ENCODE peak calls at places on chromosome 2, in four cellular contexts. Y, B, V and O are unnamed samples.

GRCh38 chr2:28958689-28959088 is 22.4 kb upstream of the TOGARAM2 start:
- DNase-seq in B (peak; percentile 74), V (peak; percentile 90), Y (peak; percentile 69), O (peak; percentile 84)

GRCh38 chr2:191155608-191156071 is 4.8 kb upstream of the STAT4 start:
- DNase-seq in V (no peak), B (peak; percentile 70), Y (peak; percentile 56), O (no peak)

GRCh38 chr2:187383043-187383800 is 64.8 kb downstream of the CALCRL start:
- DNase-seq in B (no peak), Y (peak; percentile 75), V (no peak), O (no peak)

GRCh38 chr2:74418312-74418711 is 3.1 kb downstream of the C2orf81 start:
- DNase-seq in B (no peak), Y (no peak), V (no peak), O (peak; percentile 73)

GRCh38 chr2:160294339-160294803 is 94.3 kb upstream of the ITGB6 start:
- DNase-seq in B (peak; percentile 92), V (no peak), Y (peak; percentile 89), O (peak; percentile 61)

GRCh38 chr2:132279930-132280615 is 118.3 kb upstream of the ANKRD30BL start:
- DNase-seq in V (no peak), B (no peak), Y (no peak), O (no peak)

GRCh38 chr2:169641464-169641863 is 52.7 kb downstream of the CFAP210 start:
- DNase-seq in Y (no peak), V (no peak), B (peak; percentile 56), O (no peak)

GRCh38 chr2:191610749-191611148 is 67.2 kb upstream of the NABP1 start:
- DNase-seq in V (no peak), B (no peak), Y (no peak), O (no peak)

GRCh38 chr2:45839388-45840251 is 188.1 kb downstream of the PRKCE start:
- DNase-seq in Y (peak; percentile 38), B (peak; percentile 18), V (no peak), O (no peak)

GRCh38 chr2:219782999-219783398 is 155.6 kb downstream of the SLC4A3 start:
- DNase-seq in B (no peak), Y (peak; percentile 13), V (peak; percentile 6), O (no peak)

GRCh38 chr2:151914989-151915628 is 86.9 kb upstream of the ARL5A start:
- DNase-seq in Y (no peak), V (no peak), B (no peak), O (no peak)

GRCh38 chr2:20682166-20682565 is 15.2 kb downstream of the GDF7 start:
- DNase-seq in B (peak; percentile 23), Y (no peak), V (peak; percentile 34), O (no peak)

GRCh38 chr2:152425765-152426710 is 91.1 kb downstream of the FMNL2 start:
- DNase-seq in B (no peak), V (no peak), Y (peak; percentile 59), O (no peak)

GRCh38 chr2:164061129-164061746 is 325.4 kb upstream of the FIGN start:
- DNase-seq in B (peak; percentile 21), V (peak; percentile 76), Y (peak; percentile 21), O (no peak)

GRCh38 chr2:67840460-67841068 is 222.2 kb downstream of the C1D start:
- DNase-seq in B (peak; percentile 82), V (peak; percentile 80), Y (peak; percentile 67), O (peak; percentile 84)

GRCh38 chr2:17805166-17805565 is 11.1 kb upstream of the MSGN1 start:
- DNase-seq in B (no peak), Y (no peak), V (no peak), O (no peak)

GRCh38 chr2:147600646-147601045 is 244.2 kb upstream of the ACVR2A start:
- DNase-seq in B (no peak), V (no peak), Y (no peak), O (no peak)

GRCh38 chr2:156466739-156467405 is 30.7 kb downstream of the GPD2 start:
- DNase-seq in B (peak; percentile 50), Y (peak; percentile 80), V (no peak), O (no peak)

GRCh38 chr2:236317938-236318396 is 53.8 kb upstream of the ASB18 start:
- DNase-seq in V (no peak), Y (no peak), B (no peak), O (no peak)

GRCh38 chr2:157839162-157839801 is 36.8 kb downstream of the ACVR1 start:
- DNase-seq in B (peak; percentile 71), Y (peak; percentile 79), V (peak; percentile 95), O (no peak)

GRCh38 chr2:159211447-159212396 is 74.8 kb downstream of the WDSUB1 start:
- DNase-seq in Y (peak; percentile 59), V (peak; percentile 92), B (peak; percentile 25), O (no peak)

GRCh38 chr2:97267411-97268074 is 154.6 kb downstream of the ANKRD36 start:
- DNase-seq in B (peak; percentile 0), V (peak; percentile 1), Y (no peak), O (peak; percentile 61)

GRCh38 chr2:178506524-178506923 is 26.3 kb downstream of the PLEKHA3 start:
- DNase-seq in B (no peak), V (peak; percentile 28), Y (no peak), O (no peak)

GRCh38 chr2:215624423-215624829 is 188.6 kb upstream of the FN1 start:
- DNase-seq in B (peak; percentile 100), Y (peak; percentile 83), V (no peak), O (no peak)

GRCh38 chr2:96702098-96702785 is 37.6 kb downstream of the LMAN2L start:
- DNase-seq in V (no peak), B (no peak), Y (no peak), O (no peak)

GRCh38 chr2:178796079-178796677 is 11.0 kb downstream of the TTN start:
- DNase-seq in V (no peak), B (peak; percentile 50), Y (peak; percentile 41), O (no peak)

GRCh38 chr2:42132966-42133641 is 36.0 kb upstream of the EML4 start:
- DNase-seq in V (peak; percentile 83), B (peak; percentile 98), Y (peak; percentile 99), O (peak; percentile 96)

GRCh38 chr2:37068671-37069070 is 15.5 kb downstream of the HEATR5B start:
- DNase-seq in Y (no peak), B (no peak), V (no peak), O (no peak)

GRCh38 chr2:36376319-36376765 is 20.8 kb downstream of the CRIM1 start:
- DNase-seq in Y (peak; percentile 53), B (peak; percentile 60), V (no peak), O (peak; percentile 89)

GRCh38 chr2:195820373-195820772 is 163.3 kb downstream of the SLC39A10 start:
- DNase-seq in Y (peak; percentile 43), B (peak; percentile 77), V (no peak), O (no peak)

GRCh38 chr2:135840601-135841000 is 3.6 kb upstream of the LCT start:
- DNase-seq in B (no peak), V (no peak), Y (no peak), O (no peak)

GRCh38 chr2:135843671-135844070 is 6.7 kb upstream of the LCT start:
- DNase-seq in Y (no peak), B (no peak), V (no peak), O (no peak)

GRCh38 chr2:135845997-135846396 is 9.0 kb upstream of the LCT start:
- DNase-seq in Y (no peak), V (no peak), B (no peak), O (no peak)

GRCh38 chr2:135845257-135845656 is 8.3 kb upstream of the LCT start:
- DNase-seq in B (no peak), V (no peak), Y (no peak), O (no peak)

DNA sequence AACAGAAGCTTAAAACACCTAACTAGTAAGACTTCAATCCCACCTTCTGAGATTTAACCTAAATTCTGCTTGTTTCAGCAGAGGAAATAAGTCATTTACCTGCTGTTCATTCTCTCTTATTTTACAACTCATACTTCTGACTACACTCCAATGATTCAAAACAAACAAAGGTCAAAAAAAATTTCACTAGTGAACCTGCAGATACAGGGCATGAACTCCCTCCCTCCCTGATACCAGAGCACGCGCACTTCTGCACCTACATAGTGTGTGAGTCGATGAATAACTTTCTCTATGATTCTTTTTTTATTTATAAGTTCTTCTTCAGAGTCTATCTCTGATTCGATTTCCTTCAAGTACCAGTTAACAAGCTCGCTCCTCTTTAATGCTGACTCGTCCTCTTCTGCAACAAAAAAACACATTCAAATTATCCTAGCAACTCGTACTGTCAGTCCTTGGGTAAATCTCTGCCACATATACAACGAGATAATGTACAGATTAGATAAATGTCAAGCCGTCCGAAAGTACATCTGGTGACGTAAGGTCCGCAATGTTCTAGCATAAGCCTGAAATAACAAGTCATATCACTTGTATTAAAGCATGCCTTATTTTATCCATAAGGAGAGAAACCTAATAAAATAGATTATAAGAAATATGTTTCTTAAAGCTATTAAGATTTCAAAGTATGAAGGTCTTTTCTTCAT is 7.5 kb upstream of the LCT start:
- DNase-seq in B (no peak), Y (no peak), V (no peak), O (no peak)
- H3K36me3 ChIP-seq in B (peaks cover 10% of the 10 kb centered on the region), Y (peaks cover 1% of the 10 kb centered on the region), V (peaks cover 24% of the 10 kb centered on the region), O (peaks cover 3% of the 10 kb centered on the region)

DNA sequence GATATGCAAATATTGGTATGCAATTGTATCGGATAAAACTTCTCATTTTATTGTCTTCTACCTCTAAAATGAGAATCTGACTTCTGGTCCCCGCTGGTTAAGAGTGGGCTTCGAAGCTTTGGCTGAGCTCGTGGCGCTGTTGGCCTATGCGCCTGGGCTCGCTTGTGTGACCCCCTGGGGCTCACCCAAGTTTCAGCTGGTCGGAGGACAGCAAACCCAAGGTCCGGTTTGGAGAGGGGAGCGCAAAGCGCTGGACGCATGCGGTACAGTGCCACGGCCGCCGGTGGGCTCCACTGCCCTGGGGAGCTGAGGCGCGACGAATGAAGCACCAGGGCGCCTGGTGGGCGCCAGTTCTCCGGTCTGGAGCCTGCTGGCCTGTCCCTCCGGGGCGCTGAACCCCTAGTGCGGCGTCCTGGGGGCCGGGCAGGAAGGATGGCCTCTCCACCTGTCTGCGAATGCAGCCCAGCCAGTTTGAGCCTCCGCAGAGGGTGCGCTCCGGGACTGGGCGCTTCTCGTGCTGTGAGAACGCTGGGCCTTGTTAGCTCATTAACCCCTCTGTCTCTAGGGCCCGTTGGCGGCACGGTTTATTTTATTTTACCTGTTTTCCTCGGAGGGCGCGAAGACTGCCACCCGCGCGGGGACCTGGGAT is 10.3 kb downstream of the MEIS1 start:
- DNase-seq in Y (peak; percentile 68), V (peak; percentile 78), B (no peak), O (peak; percentile 70)
- H3K9ac ChIP-seq in Y (peak overlapping the region; percentile 85), V (no peak overlapping the region), B (peak overlapping the region; percentile 100), O (peak overlapping the region; percentile 10)

DNA sequence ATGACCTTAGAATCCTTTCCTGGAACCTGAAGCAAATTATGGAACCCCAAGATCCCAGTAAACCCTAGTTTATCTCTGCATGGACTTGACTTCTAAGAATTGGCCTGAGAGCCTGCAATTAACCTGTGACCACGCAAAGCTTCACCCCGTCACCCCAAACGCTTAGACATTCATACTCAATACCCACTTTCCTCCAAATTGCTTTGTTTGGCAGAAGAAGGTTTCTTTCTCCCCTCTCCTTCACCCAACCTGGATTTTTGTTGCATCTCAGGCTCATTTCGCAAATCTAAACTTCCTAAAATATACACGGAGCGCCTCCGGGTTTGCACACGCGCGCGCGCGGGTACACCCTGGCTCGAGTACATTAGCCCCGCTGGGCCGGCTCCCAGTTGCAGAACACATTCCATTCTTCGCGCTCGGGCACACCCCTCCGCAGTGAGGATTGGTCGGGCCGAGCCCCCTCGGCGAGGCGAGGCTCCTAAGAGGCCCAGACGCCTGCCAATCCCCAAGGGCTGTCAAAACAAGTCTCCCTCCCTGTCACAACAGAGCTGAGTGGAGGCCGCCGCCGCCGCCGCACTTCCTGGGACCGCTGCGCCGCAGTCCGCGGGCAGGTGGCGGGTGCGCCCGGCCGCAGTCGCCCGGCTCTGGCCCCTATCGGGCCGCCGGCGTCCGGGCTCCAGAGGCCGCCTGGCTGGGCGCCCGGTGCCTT is at the start of gene PLCL1:
- DNase-seq in B (peak; percentile 87), V (peak; percentile 97), Y (peak; percentile 92), O (peak; percentile 97)
- TF ChIP-seq CTCF in B (no peak), V (no peak), Y (no peak), O (peak; percentile 16)

GRCh38 chr2:197416268-197416667 is 18.6 kb downstream of the SF3B1 start:
- DNase-seq in B (no peak), V (no peak), Y (no peak), O (no peak)

GRCh38 chr2:197414515-197414914 is 20.3 kb downstream of the SF3B1 start:
- DNase-seq in V (no peak), B (no peak), Y (no peak), O (no peak)

GRCh38 chr2:197414039-197414438 is 20.8 kb downstream of the SF3B1 start:
- DNase-seq in B (no peak), V (no peak), Y (no peak), O (no peak)
- H3K36me3 ChIP-seq in B (peaks cover 72% of the 10 kb centered on the region), V (peaks cover 44% of the 10 kb centered on the region), Y (peaks cover 20% of the 10 kb centered on the region), O (peaks cover 33% of the 10 kb centered on the region)